ENCODE peak calls at places on chromosome 19, in six cellular contexts. L is HAP-1; J is AG10803; X is stimulated activated CD4-positive, alpha-beta T cell treated with anti-CD3 and anti-CD28 coated beads, Interleukin-15, amount 100 ng/mL, for 24 hours; T is activated naive CD4-positive, alpha-beta T cell treated with anti-CD3 and anti-CD28 coated beads, Interleukin-2, amount 50 U/mL, for 72 hours; B is neuronal stem cell. Q is an unnamed sample.
A peak's percentile ranks its signal among the peaks of the same experiment; 100 is the strongest.

GRCh38 chr19:30880151-30880550 is 469.1 kb downstream of the TSHZ3 start:
- DNase-seq in L (no peak), J (no peak), X (no peak), T (no peak), B (no peak), Q (no peak)

GRCh38 chr19:48329167-48329891 is 4.0 kb downstream of the EMP3 start:
- DNase-seq in L (peak; percentile 45), J (peak; percentile 38), X (peak; percentile 64), T (no peak), B (no peak), Q (no peak)

GRCh38 chr19:28574212-28574611 is 638.7 kb downstream of the UQCRFS1 start:
- DNase-seq in L (no peak), J (no peak), X (no peak), T (no peak), B (no peak), Q (no peak)

GRCh38 chr19:40235238-40236025 is 8.9 kb upstream of the CCNP start:
- DNase-seq in L (no peak), J (no peak), X (no peak), T (no peak), B (no peak), Q (no peak)

GRCh38 chr19:51338563-51339312 is 3.2 kb downstream of the VSIG10L start:
- DNase-seq in L (peak; percentile 92), J (peak; percentile 63), X (peak; percentile 94), T (peak; percentile 86), B (peak; percentile 78), Q (peak; percentile 94)

GRCh38 chr19:10820173-10820572 is 15.8 kb downstream of the TMED1 start:
- DNase-seq in L (no peak), J (no peak), X (no peak), T (no peak), B (no peak), Q (no peak)

GRCh38 chr19:1691589-1692290 is 39.3 kb upstream of the TCF3 start:
- DNase-seq in L (no peak), J (no peak), X (no peak), T (no peak), B (no peak), Q (no peak)

GRCh38 chr19:10390652-10391286 is 10.4 kb upstream of the TYK2 start:
- DNase-seq in L (peak; percentile 85), J (peak; percentile 63), X (peak; percentile 78), T (no peak), B (peak; percentile 68), Q (peak; percentile 85)

GRCh38 chr19:35458821-35459391 is 10.8 kb downstream of the FFAR2 start:
- DNase-seq in L (no peak), J (no peak), X (no peak), T (no peak), B (no peak), Q (no peak)